ENCODE peak calls at places on chromosomes 3 and 15, in seven cellular contexts. One of them, this sample, is unnamed.

GRCh38 chr3:155743616-155744015 is 1.3 kb downstream of the PLCH1 start:
- DNase-seq in T-cell: no peak
- DNase-seq in RWPE2: no peak
- DNase-seq in endothelial cell of umbilical vein: peak
- DNase-seq in activated T-cell treated with anti-CD3 and anti-CD28 coated beads for 48 hours: no peak
- DNase-seq in T-helper 2 cell: no peak
- DNase-seq in mucosa of gallbladder: no peak
- DNase-seq in this sample: no peak

GRCh38 chr15:38612159-38612863 is 47.7 kb upstream of the RASGRP1 start:
- DNase-seq in mucosa of gallbladder: no peak
- DNase-seq in T-cell: no peak
- DNase-seq in RWPE2: no peak
- DNase-seq in T-helper 2 cell: peak
- DNase-seq in activated T-cell treated with anti-CD3 and anti-CD28 coated beads for 48 hours: peak
- DNase-seq in endothelial cell of umbilical vein: no peak
- DNase-seq in this sample: no peak

GRCh38 chr15:41777421-41777973 is 3.2 kb downstream of the MAPKBP1 start:
- DNase-seq in RWPE2: no peak
- DNase-seq in T-cell: no peak
- DNase-seq in endothelial cell of umbilical vein: peak
- DNase-seq in T-helper 2 cell: no peak
- DNase-seq in activated T-cell treated with anti-CD3 and anti-CD28 coated beads for 48 hours: no peak
- DNase-seq in mucosa of gallbladder: no peak
- DNase-seq in this sample: no peak

GRCh38 chr15:73750951-73751350 is 2.2 kb downstream of the INSYN1 start:
- DNase-seq in activated T-cell treated with anti-CD3 and anti-CD28 coated beads for 48 hours: no peak
- DNase-seq in endothelial cell of umbilical vein: no peak
- DNase-seq in mucosa of gallbladder: no peak
- DNase-seq in T-helper 2 cell: no peak
- DNase-seq in RWPE2: no peak
- DNase-seq in T-cell: no peak
- DNase-seq in this sample: no peak

GRCh38 chr3:13301295-13301987 is 118.7 kb downstream of the NUP210 start:
- DNase-seq in T-cell: no peak
- DNase-seq in endothelial cell of umbilical vein: no peak
- DNase-seq in T-helper 2 cell: peak
- DNase-seq in RWPE2: peak
- DNase-seq in activated T-cell treated with anti-CD3 and anti-CD28 coated beads for 48 hours: no peak
- DNase-seq in mucosa of gallbladder: no peak
- DNase-seq in this sample: peak

GRCh38 chr3:150349314-150350097 is 58.6 kb upstream of the TSC22D2 start:
- DNase-seq in activated T-cell treated with anti-CD3 and anti-CD28 coated beads for 48 hours: no peak
- DNase-seq in T-helper 2 cell: no peak
- DNase-seq in endothelial cell of umbilical vein: no peak
- DNase-seq in T-cell: no peak
- DNase-seq in RWPE2: no peak
- DNase-seq in mucosa of gallbladder: no peak
- DNase-seq in this sample: no peak

GRCh38 chr3:33331414-33331813 is 54.2 kb downstream of the FBXL2 start:
- DNase-seq in activated T-cell treated with anti-CD3 and anti-CD28 coated beads for 48 hours: no peak
- DNase-seq in RWPE2: no peak
- DNase-seq in endothelial cell of umbilical vein: no peak
- DNase-seq in mucosa of gallbladder: no peak
- DNase-seq in T-cell: no peak
- DNase-seq in T-helper 2 cell: no peak
- DNase-seq in this sample: no peak

GRCh38 chr3:183634707-183635106 is 716 bp upstream of the KLHL24 start:
- DNase-seq in mucosa of gallbladder: no peak
- DNase-seq in endothelial cell of umbilical vein: no peak
- DNase-seq in activated T-cell treated with anti-CD3 and anti-CD28 coated beads for 48 hours: no peak
- DNase-seq in RWPE2: no peak
- DNase-seq in T-helper 2 cell: peak
- DNase-seq in T-cell: no peak
- DNase-seq in this sample: no peak

This sample was measured in NCI-H2227 treated with DMSO at 0.1 percent for 48 hours.